ENCODE peak calls at places on chromosome 22, in five cellular contexts. O is OCI-LY7, S is GM23338, U is neural progenitor cell, G is MM.1S. Q is an unnamed sample.

GRCh38 chr22:32469799-32470212 is 4.8 kb upstream of the FBXO7 start:
- DNase-seq in G (no peak), O (no peak), U (no peak), S (no peak), Q (peak)

GRCh38 chr22:39135092-39135896 is 17.2 kb downstream of the CBX7 start:
- DNase-seq in U (peak), S (peak), O (peak), G (no peak), Q (peak)

GRCh38 chr22:39098026-39098425 is 982 bp downstream of the APOBEC3H start:
- DNase-seq in S (peak), U (peak), G (peak), O (peak), Q (no peak)

GRCh38 chr22:32761251-32761903 is 40.1 kb upstream of the TIMP3 start:
- DNase-seq in S (no peak), G (no peak), U (no peak), O (no peak), Q (no peak)

GRCh38 chr22:37675930-37676571 is 615 bp downstream of the LGALS1 start:
- DNase-seq in S (peak), O (peak), U (no peak), G (no peak), Q (peak)

GRCh38 chr22:41910050-41910598 is 4.8 kb downstream of the SHISA8 start:
- DNase-seq in G (no peak), O (no peak), U (peak), S (peak), Q (no peak)

GRCh38 chr22:41401781-41402648 is 20.3 kb downstream of the TEF start:
- DNase-seq in O (no peak), U (peak), G (no peak), S (no peak), Q (peak)

GRCh38 chr22:26949193-26949592 is 291.8 kb downstream of the MIAT start:
- DNase-seq in O (no peak), G (no peak), U (peak), S (peak), Q (peak)

GRCh38 chr22:27474112-27474571 is 327.4 kb downstream of the MN1 start:
- DNase-seq in U (no peak), S (no peak), O (no peak), G (no peak), Q (peak)

GRCh38 chr22:50304528-50305392 is 2.7 kb downstream of the PLXNB2 start:
- DNase-seq in O (no peak), S (no peak), G (no peak), U (no peak), Q (peak)

GRCh38 chr22:39254122-39254521 is 9.3 kb upstream of the PDGFB start:
- DNase-seq in S (no peak), U (no peak), O (no peak), G (no peak), Q (no peak)

GRCh38 chr22:46914916-46915894 is 152.8 kb downstream of the TBC1D22A start:
- DNase-seq in S (no peak), G (peak), O (no peak), U (no peak), Q (no peak)

GRCh38 chr22:41447435-41448188 is 1.0 kb upstream of the TOB2 start:
- DNase-seq in O (peak), G (peak), U (peak), S (peak), Q (peak)

GRCh38 chr22:17269607-17270261 is 50.5 kb upstream of the ADA2 start:
- DNase-seq in U (no peak), O (no peak), S (no peak), G (no peak), Q (no peak)

GRCh38 chr22:17883356-17883755 is 109.1 kb upstream of the BID start:
- DNase-seq in S (no peak), G (no peak), U (no peak), O (no peak), Q (no peak)

GRCh38 chr22:38862375-38863329 is 9.4 kb downstream of the CBX6 start:
- DNase-seq in G (no peak), S (peak), O (no peak), U (peak), Q (no peak)

GRCh38 chr22:50586416-50586815 is 3.8 kb upstream of the CHKB start:
- DNase-seq in G (no peak), U (no peak), O (no peak), S (no peak), Q (no peak)

GRCh38 chr22:29305836-29306174 is 645 bp upstream of the GAS2L1 start:
- DNase-seq in U (no peak), G (no peak), S (no peak), O (no peak), Q (no peak)

GRCh38 chr22:28956506-28956905 is 73.1 kb downstream of the ZNRF3 start:
- DNase-seq in U (no peak), O (peak), S (no peak), G (peak), Q (no peak)

GRCh38 chr22:28034760-28035401 is 115.8 kb upstream of the PITPNB start:
- DNase-seq in U (no peak), G (no peak), O (no peak), S (no peak), Q (peak)

GRCh38 chr22:27851974-27852713 is 50.6 kb upstream of the MN1 start:
- DNase-seq in O (no peak), U (peak), S (no peak), G (no peak), Q (no peak)

GRCh38 chr22:39621826-39622225 is 51.3 kb downstream of the CACNA1I start:
- DNase-seq in S (no peak), U (no peak), G (no peak), O (no peak), Q (peak)

GRCh38 chr22:35631597-35631996 is 14.5 kb upstream of the MB start:
- DNase-seq in O (peak), G (peak), U (no peak), S (peak), Q (peak)

GRCh38 chr22:47210112-47210657 is 447.7 kb downstream of the TBC1D22A start:
- DNase-seq in S (no peak), G (no peak), O (no peak), U (no peak), Q (no peak)

GRCh38 chr22:21102659-21103267 is 57.0 kb downstream of the LRRC74B start:
- DNase-seq in G (peak), O (peak), U (peak), S (peak), Q (peak)

GRCh38 chr22:37180531-37181231 is 7.4 kb downstream of the C1QTNF6 start:
- DNase-seq in S (no peak), U (no peak), O (no peak), G (no peak), Q (no peak)

GRCh38 chr22:50737728-50738648 is at the start of gene ACR:
- DNase-seq in S (no peak), U (no peak), G (no peak), O (no peak), Q (no peak)

GRCh38 chr22:20887375-20887774 is 28.6 kb downstream of the SNAP29 start:
- DNase-seq in S (no peak), U (no peak), O (no peak), G (no peak), Q (peak)

GRCh38 chr22:40620464-40621046 is 16.0 kb downstream of the MRTFA start:
- DNase-seq in O (no peak), U (no peak), G (no peak), S (no peak), Q (peak)

DNA sequence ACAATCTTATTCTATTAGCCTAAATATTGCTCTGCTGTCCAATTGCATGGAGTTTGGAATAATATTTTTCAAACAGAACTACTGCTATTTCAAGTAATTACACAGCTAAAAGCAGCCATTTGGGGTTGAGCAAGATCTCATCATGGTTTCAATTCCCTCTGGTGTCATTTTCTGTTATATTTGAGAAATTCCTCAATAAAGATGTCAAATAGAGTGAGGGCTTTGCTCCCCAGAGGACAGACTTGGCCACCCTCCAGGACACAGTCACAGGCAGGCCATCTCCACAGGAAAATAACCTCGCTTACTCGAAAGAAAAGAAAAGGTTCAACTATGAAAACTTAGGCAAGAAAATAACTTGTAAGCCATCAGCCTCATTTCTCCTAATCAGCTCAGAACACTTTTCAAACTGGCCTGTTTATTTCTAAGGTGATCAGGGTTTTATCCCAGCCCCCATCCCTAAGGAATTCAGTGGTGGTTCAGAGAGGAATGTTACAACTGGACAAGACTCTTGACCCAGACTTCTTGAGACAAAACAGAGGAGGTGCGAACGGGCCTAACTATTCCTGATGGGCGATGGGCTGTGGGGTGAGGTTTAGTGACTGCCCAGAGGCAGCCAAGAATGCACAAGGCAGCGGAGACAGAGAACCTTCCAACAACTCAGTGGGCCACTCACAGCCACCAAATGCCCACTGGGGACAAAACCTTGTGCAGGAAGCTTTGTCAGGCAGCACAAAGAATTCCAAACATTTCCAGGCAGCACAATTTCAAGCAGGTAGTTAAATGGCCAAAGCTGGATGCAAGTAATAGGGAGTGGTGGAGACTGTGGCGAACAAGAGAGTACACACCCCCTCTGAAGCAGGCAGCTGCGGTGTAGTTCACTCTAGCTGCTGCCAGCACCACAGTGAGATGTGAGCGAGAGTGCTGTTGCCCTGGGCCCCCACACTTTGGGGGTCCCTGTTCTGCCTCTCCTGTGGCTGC is 29.4 kb downstream of the SCUBE1 start:
- DNase-seq in U (peak), S (peak), G (no peak), O (no peak), Q (no peak)
- TF ChIP-seq EZH2phosphoT487 in U (no peak), S (no peak), G (no peak), O (no peak), Q (no peak)

GRCh38 chr22:24819487-24819886 is 13.5 kb downstream of the SGSM1 start:
- DNase-seq in U (no peak), G (no peak), S (no peak), O (no peak), Q (no peak)
- TF ChIP-seq EZH2phosphoT487 in U (no peak), G (no peak), S (no peak), O (no peak), Q (no peak)

DNA sequence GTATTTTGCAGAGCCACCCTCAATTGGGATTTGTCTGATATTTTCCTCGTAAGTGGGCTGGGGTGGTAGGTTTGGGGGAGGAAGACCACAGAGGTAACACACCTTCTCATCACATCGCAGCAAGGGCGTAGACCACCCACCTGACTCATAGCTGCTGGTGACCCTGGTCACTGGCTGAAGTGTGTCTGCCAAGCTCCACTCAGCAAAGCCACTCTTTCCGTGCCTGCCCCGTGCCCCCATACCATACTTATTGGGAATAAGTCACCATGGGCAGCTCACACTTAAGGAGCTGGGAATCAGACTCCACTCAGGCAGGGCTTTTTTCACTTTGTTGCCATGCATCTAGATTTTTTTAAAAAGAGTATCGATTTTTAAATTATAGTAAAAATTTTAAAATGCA is 111.6 kb downstream of the PHF21B start:
- DNase-seq in O (no peak), U (no peak), S (no peak), G (no peak), Q (no peak)
- TF ChIP-seq EZH2phosphoT487 in O (no peak), U (no peak), S (no peak), G (no peak), Q (no peak)

GRCh38 chr22:45903355-45904149 is 73.4 kb downstream of the WNT7B start:
- DNase-seq in G (no peak), S (no peak), O (no peak), U (no peak), Q (peak)
- TF ChIP-seq EZH2phosphoT487 in G (no peak), S (no peak), O (no peak), U (no peak), Q (no peak)

DNA sequence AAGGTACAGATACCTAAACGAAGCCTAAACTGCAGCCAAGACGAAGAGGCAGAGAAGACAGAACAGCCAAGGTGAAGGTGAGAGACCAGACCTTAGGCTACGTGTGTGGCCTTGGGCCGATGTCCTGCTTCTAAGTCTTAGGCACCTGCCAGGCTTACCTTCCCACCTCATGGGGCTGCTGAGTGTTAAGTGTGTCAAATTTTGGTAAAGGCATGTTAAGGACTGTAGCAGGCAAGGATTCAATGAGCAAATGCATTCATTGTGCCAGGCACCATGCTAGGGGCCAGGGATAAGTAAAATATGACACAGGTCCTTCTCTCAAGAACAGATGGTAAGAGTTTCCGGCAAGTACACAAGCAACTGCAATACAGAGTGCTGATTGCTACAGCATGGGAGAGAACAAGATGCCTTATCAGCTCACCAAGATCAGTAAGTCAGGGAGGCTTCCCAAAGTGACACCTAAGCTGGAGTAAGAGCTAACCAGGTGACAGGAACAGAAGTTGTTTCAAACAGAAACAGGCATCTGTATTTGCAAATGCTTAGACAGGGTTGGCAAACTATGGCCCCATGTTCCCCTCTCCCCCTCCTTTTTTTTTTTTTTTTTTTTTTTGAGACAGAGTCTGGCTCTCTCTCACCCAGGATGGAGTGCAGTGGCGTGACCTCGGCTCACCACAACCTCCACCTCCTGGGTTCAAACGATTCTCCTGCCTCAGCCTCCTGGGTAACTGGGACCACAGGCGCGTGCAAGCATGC is 46.7 kb downstream of the CLTCL1 start:
- DNase-seq in S (no peak), G (no peak), O (no peak), U (no peak), Q (no peak)
- TF ChIP-seq EZH2phosphoT487 in S (no peak), G (no peak), O (no peak), U (no peak), Q (no peak)

GRCh38 chr22:48475661-48476345 is 1351.9 kb downstream of the BRD1 start:
- DNase-seq in O (no peak), G (no peak), S (no peak), U (no peak), Q (no peak)

GRCh38 chr22:48476599-48476998 is 1351.1 kb downstream of the BRD1 start:
- DNase-seq in S (no peak), G (no peak), O (no peak), U (no peak), Q (no peak)

GRCh38 chr22:48478529-48479265 is 1349.0 kb downstream of the BRD1 start:
- DNase-seq in G (no peak), O (no peak), U (no peak), S (no peak), Q (no peak)

GRCh38 chr22:48477031-48477721 is 1350.5 kb downstream of the BRD1 start:
- DNase-seq in U (no peak), G (no peak), S (no peak), O (no peak), Q (no peak)

DNA sequence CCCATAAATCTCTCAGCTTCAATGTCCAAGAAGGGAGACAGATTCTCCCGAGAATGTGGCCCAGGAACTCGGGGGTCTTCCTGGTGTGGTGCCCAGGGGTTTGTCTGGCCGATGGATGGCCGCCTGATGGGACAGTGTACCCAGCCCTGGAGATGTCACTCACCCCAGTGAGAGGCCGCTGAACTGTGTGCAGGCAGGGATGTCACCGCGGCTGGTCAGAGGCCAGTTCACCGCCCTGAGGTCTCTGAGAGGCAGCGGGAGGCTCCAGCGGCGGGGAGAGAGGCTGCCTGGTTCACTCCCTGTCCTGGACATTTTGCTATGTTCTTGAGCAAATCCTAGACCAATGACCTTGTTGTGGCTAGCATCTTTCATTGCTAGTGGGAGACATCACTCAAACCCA is 1349.5 kb downstream of the BRD1 start:
- DNase-seq in O (no peak), S (no peak), U (no peak), G (no peak), Q (no peak)
- TF ChIP-seq EZH2phosphoT487 in O (no peak), S (no peak), U (no peak), G (no peak), Q (no peak)

GRCh38 chr22:23895599-23896144 is 1.5 kb downstream of the MIF start:
- DNase-seq in O (no peak), G (no peak), U (no peak), S (no peak), Q (no peak)

GRCh38 chr22:23893957-23894709 is at the start of gene MIF:
- DNase-seq in O (peak), U (peak), G (peak), S (peak), Q (peak)

GRCh38 chr22:23896166-23896522 is 2.0 kb downstream of the MIF start:
- DNase-seq in G (no peak), U (no peak), S (no peak), O (no peak), Q (no peak)

GRCh38 chr22:23893446-23893956 is 682 bp upstream of the MIF start:
- DNase-seq in O (no peak), S (no peak), U (no peak), G (no peak), Q (no peak)

GRCh38 chr22:23894710-23895598 is 771 bp downstream of the MIF start:
- DNase-seq in U (peak), G (peak), O (peak), S (peak), Q (peak)
- TF ChIP-seq EZH2phosphoT487 in U (no peak), G (no peak), O (no peak), S (no peak), Q (no peak)

GRCh38 chr22:31253949-31254348 is 38.3 kb downstream of the PIK3IP1 start:
- DNase-seq in G (no peak), S (peak), U (no peak), O (no peak), Q (no peak)
- TF ChIP-seq EZH2phosphoT487 in G (no peak), S (no peak), U (no peak), O (no peak), Q (no peak)

Q was measured in PC-3.